ENCODE peak calls at places on chromosomes 11 and 22, in six cellular contexts. E is GM23338; F is AG04450; J is breast epithelium; R is CD4-positive, alpha-beta T cell; U is tibial artery. B is an unnamed sample.

GRCh38 chr11:36693139-36693845 is 95.3 kb upstream of the RAG2 start:
- DNase-seq in E (no peak), F (no peak), J (no peak), R (no peak), U (no peak), B (no peak)

GRCh38 chr22:44664149-44664548 is 37.9 kb upstream of the PRR5 start:
- DNase-seq in E (no peak), F (no peak), J (no peak), R (peak; percentile 34), U (peak; percentile 78), B (no peak)

GRCh38 chr22:20013382-20013871 is 3.2 kb downstream of the ARVCF start:
- DNase-seq in E (peak; percentile 88), F (no peak), J (no peak), R (no peak), U (no peak), B (no peak)

GRCh38 chr11:118111019-118111743 is 24.4 kb upstream of the SMIM35 start:
- DNase-seq in E (no peak), F (no peak), J (no peak), R (no peak), U (no peak), B (no peak)

GRCh38 chr11:64234840-64235379 is 526 bp downstream of the VEGFB start:
- DNase-seq in E (peak; percentile 70), F (no peak), J (no peak), R (peak; percentile 57), U (peak; percentile 53), B (no peak)

GRCh38 chr22:37233751-37234631 is 10.1 kb downstream of the RAC2 start:
- DNase-seq in E (no peak), F (no peak), J (no peak), R (no peak), U (no peak), B (no peak)

GRCh38 chr11:73361953-73362776 is 14.0 kb upstream of the RELT start:
- DNase-seq in E (peak; percentile 92), F (no peak), J (no peak), R (no peak), U (no peak), B (no peak)

GRCh38 chr11:33211588-33211987 is 45.6 kb upstream of the HIPK3 start:
- DNase-seq in E (no peak), F (no peak), J (no peak), R (no peak), U (no peak), B (no peak)

GRCh38 chr22:28498044-28498443 is 181.6 kb downstream of the TTC28 start:
- DNase-seq in E (no peak), F (no peak), J (no peak), R (no peak), U (no peak), B (no peak)

GRCh38 chr11:96655474-96655873 is 265.7 kb downstream of the JRKL start:
- DNase-seq in E (no peak), F (no peak), J (no peak), R (no peak), U (no peak), B (no peak)

GRCh38 chr11:72787262-72788104 is 6.4 kb downstream of the STARD10 start:
- DNase-seq in E (peak; percentile 95), F (no peak), J (no peak), R (no peak), U (no peak), B (no peak)

GRCh38 chr11:111735262-111736116 is 30.7 kb downstream of the PPP2R1B start:
- DNase-seq in E (no peak), F (peak; percentile 96), J (peak; percentile 71), R (no peak), U (peak; percentile 89), B (peak; percentile 98)

GRCh38 chr11:75532200-75532972 is 6.6 kb upstream of the GDPD5 start:
- DNase-seq in E (peak; percentile 87), F (no peak), J (peak; percentile 64), R (peak; percentile 75), U (peak; percentile 63), B (no peak)

GRCh38 chr22:35564975-35565867 is 24.6 kb downstream of the RASD2 start:
- DNase-seq in E (no peak), F (no peak), J (no peak), R (no peak), U (no peak), B (no peak)
- TF ChIP-seq CTCF in E (no peak), F (peak; percentile 31), J (no peak), R (no peak), U (no peak), B (no peak)

DNA sequence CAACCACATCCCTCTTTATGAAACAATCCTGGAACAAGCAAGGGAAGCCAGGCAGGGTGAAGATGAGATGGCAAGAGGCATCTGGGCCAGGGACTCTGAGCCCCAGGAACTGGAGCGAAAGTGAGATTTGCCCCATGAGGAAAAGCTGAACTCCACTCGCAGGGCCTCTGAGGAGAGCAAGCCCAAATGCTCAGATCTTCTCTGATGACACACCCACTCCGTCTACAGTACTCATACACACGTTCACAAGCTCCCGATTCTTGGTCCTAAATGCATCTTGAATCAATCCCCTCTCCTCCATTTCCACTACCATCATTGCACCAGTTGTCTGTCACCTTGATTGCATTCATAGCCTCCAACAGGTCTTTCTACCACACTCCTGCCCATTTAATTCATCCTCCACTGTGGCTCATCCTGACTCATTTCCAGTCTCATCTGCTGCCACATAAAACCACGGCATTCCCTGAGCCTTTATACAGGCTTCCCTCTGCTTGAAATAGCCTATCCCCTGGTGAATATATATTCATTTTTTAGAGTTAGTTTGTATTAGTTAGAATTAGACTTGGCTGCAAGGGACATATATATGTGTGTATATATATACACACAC is 1.3 kb upstream of the APOA5 start:
- DNase-seq in E (no peak), F (no peak), J (no peak), R (no peak), U (no peak), B (peak; percentile 71)
- H3K27me3 ChIP-seq in E (no peaks in the 10 kb centered on the region), F (no peaks in the 10 kb centered on the region), J (peaks cover 4% of the 10 kb centered on the region), R (no peaks in the 10 kb centered on the region), U (no peaks in the 10 kb centered on the region), B (no peaks in the 10 kb centered on the region)

GRCh38 chr11:17861036-17861755 is 126.6 kb downstream of the KCNC1 start:
- DNase-seq in E (no peak), F (no peak), J (no peak), R (no peak), U (no peak), B (no peak)
- TF ChIP-seq CTCF in E (no peak), F (no peak), J (no peak), R (no peak), U (no peak), B (no peak)

DNA sequence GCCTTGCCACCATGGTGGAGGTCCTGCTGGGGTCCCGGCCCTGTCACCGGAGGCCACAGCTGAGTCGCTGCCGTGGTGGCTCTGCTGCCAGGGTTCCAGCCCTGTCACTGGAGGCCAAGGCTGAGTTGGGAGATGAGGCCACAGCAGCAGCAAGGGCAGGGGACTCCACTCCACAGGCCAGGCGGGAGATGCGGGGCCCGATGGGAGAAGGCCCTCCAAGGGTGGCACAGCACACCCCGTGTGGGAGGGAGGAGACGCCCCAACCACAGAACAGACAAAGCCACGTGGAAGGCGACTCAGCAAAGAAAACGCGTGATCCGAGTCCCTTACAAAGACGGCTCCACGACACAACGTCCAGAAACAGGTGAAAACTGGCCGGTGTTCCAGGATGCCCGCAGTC is 159.3 kb downstream of the BRD1 start:
- DNase-seq in E (no peak), F (no peak), J (peak; percentile 43), R (no peak), U (no peak), B (no peak)
- H3K27me3 ChIP-seq in E (no peaks in the 10 kb centered on the region), F (peaks cover 11% of the 10 kb centered on the region), J (peaks cover 71% of the 10 kb centered on the region), R (peaks cover 28% of the 10 kb centered on the region), U (no peaks in the 10 kb centered on the region), B (peaks cover 25% of the 10 kb centered on the region)

GRCh38 chr11:70226967-70227366 is 23.9 kb downstream of the FADD start:
- DNase-seq in E (peak; percentile 85), F (no peak), J (no peak), R (no peak), U (no peak), B (no peak)
- TF ChIP-seq CTCF in E (peak; percentile 70), F (peak; percentile 28), J (no peak), R (no peak), U (no peak), B (no peak)

DNA sequence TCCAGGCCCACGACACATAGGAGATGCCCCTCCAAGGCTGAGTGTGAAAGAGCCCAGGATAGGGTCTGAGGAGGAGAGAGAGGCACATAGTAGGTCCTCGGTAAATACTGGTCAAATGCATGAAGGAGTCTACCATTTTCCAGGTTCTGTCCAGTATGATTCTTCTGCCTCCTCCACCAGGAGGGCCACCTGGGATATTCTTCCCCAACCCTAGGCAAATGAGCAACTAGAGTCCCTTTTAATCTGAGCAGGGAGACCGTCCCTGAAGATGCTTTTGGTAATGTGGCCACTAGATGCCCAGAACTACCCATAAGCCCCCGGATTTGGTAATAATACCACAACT is 6.7 kb downstream of the PDGFB start:
- DNase-seq in E (no peak), F (no peak), J (no peak), R (no peak), U (no peak), B (no peak)
- H3K27me3 ChIP-seq in E (peaks cover 44% of the 10 kb centered on the region), F (peaks cover 26% of the 10 kb centered on the region), J (no peaks in the 10 kb centered on the region), R (peaks cover 24% of the 10 kb centered on the region), U (no peaks in the 10 kb centered on the region), B (no peaks in the 10 kb centered on the region)

GRCh38 chr11:8766993-8767374 is 84.4 kb downstream of the RPL27A start:
- DNase-seq in E (no peak), F (no peak), J (no peak), R (no peak), U (no peak), B (no peak)

GRCh38 chr11:8767466-8768142 is 85.0 kb downstream of the RPL27A start:
- DNase-seq in E (no peak), F (no peak), J (no peak), R (no peak), U (no peak), B (peak; percentile 81)

GRCh38 chr11:8765294-8765693 is 82.7 kb downstream of the RPL27A start:
- DNase-seq in E (no peak), F (peak; percentile 44), J (no peak), R (no peak), U (no peak), B (no peak)

GRCh38 chr11:8768625-8769333 is 86.2 kb downstream of the RPL27A start:
- DNase-seq in E (no peak), F (no peak), J (no peak), R (no peak), U (peak; percentile 51), B (peak; percentile 65)

DNA sequence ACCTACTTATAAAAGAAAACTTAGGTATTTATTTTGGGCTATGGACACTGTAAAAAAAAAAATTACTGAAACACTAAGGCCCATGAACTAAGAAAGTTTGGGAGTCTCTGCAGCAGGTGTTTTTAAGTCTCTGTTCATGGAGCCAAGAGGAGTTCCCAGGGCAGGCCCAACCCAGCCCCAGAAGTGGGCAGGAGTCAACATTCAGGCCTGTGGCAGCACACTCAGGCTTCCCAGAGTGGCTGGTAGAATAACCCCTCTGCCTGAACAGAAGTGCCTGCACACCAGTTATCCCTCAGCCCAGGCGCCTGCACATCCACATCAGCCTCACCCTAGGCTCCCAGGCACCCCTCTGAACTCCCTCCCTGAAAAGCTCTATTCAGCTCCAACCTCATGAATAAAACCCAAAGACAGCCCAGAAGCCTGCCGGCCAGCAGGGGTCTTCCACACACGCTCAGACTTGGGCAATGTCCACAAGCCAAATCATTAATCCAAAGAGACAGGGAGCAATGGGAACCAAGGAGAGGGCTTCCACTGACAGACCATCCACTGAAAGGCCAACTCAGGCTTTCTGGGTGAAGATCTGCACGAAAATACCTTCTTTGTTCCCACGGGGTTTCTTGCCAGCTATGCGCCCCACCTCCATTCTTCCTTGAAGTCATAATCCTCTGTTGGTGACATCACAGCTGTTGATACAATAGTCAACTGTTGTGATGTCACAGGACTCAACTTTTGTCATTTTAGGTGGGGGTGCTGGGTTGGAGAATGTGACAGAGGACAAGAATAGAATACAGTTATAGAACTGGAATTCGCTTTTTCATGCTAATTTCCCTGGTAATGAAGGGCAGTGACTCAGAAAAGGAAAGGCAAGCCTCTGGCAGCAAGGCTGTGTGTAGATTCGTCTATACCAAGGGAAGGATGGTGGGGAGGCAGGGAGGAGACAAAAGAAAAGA is 83.7 kb downstream of the RPL27A start:
- DNase-seq in E (peak; percentile 65), F (no peak), J (no peak), R (no peak), U (no peak), B (no peak)
- TF ChIP-seq CTCF in E (peak; percentile 39), F (no peak), J (no peak), R (no peak), U (no peak), B (no peak)